ENCODE peak calls at places on chromosome 21, in eight cellular contexts. One of them, this sample, is unnamed.

GRCh38 chr21:37958493-37958892 is 42.2 kb upstream of the KCNJ6 start:
- DNase-seq in astrocyte of the cerebellum: no peak
- DNase-seq in neural crest cell: no peak
- DNase-seq in fibroblast of the aortic adventitia: no peak
- DNase-seq in adrenal gland: no peak
- DNase-seq in esophagus squamous epithelium: no peak
- DNase-seq in IMR-90: no peak
- DNase-seq in Calu3: no peak
- DNase-seq in this sample: no peak

GRCh38 chr21:36065497-36066036 is 4.3 kb upstream of the CBR1 start:
- DNase-seq in astrocyte of the cerebellum: no peak
- DNase-seq in neural crest cell: no peak
- DNase-seq in fibroblast of the aortic adventitia: peak
- DNase-seq in adrenal gland: no peak
- DNase-seq in esophagus squamous epithelium: no peak
- DNase-seq in IMR-90: peak
- DNase-seq in Calu3: no peak
- DNase-seq in this sample: no peak

GRCh38 chr21:16592399-16592798 is 862.6 kb downstream of the USP25 start:
- DNase-seq in astrocyte of the cerebellum: no peak
- DNase-seq in neural crest cell: no peak
- DNase-seq in fibroblast of the aortic adventitia: no peak
- DNase-seq in adrenal gland: no peak
- DNase-seq in esophagus squamous epithelium: no peak
- DNase-seq in IMR-90: no peak
- DNase-seq in Calu3: no peak
- DNase-seq in this sample: no peak

GRCh38 chr21:17454315-17455027 is 58.4 kb upstream of the CXADR start:
- DNase-seq in astrocyte of the cerebellum: peak
- DNase-seq in neural crest cell: peak
- DNase-seq in fibroblast of the aortic adventitia: peak
- DNase-seq in adrenal gland: peak
- DNase-seq in esophagus squamous epithelium: no peak
- DNase-seq in IMR-90: peak
- DNase-seq in Calu3: no peak
- DNase-seq in this sample: no peak

GRCh38 chr21:43203523-43204080 is 34.8 kb downstream of the CRYAA start:
- DNase-seq in astrocyte of the cerebellum: no peak
- DNase-seq in neural crest cell: no peak
- DNase-seq in fibroblast of the aortic adventitia: no peak
- DNase-seq in adrenal gland: peak
- DNase-seq in esophagus squamous epithelium: no peak
- DNase-seq in IMR-90: no peak
- DNase-seq in Calu3: no peak
- DNase-seq in this sample: no peak

GRCh38 chr21:34523019-34523418 is 11.0 kb upstream of the KCNE1 start:
- DNase-seq in astrocyte of the cerebellum: no peak
- DNase-seq in neural crest cell: no peak
- DNase-seq in fibroblast of the aortic adventitia: no peak
- DNase-seq in adrenal gland: no peak
- DNase-seq in esophagus squamous epithelium: no peak
- DNase-seq in IMR-90: no peak
- DNase-seq in Calu3: no peak
- DNase-seq in this sample: no peak

GRCh38 chr21:32207096-32207716 is 71.6 kb downstream of the MIS18A start:
- DNase-seq in astrocyte of the cerebellum: no peak
- DNase-seq in neural crest cell: no peak
- DNase-seq in fibroblast of the aortic adventitia: no peak
- DNase-seq in adrenal gland: no peak
- DNase-seq in esophagus squamous epithelium: no peak
- DNase-seq in IMR-90: no peak
- DNase-seq in Calu3: no peak
- DNase-seq in this sample: no peak

GRCh38 chr21:23401278-23401677 is 2206.0 kb downstream of the MRPL39 start:
- DNase-seq in astrocyte of the cerebellum: no peak
- DNase-seq in neural crest cell: no peak
- DNase-seq in fibroblast of the aortic adventitia: no peak
- DNase-seq in adrenal gland: no peak
- DNase-seq in esophagus squamous epithelium: no peak
- DNase-seq in IMR-90: no peak
- DNase-seq in Calu3: no peak
- DNase-seq in this sample: no peak

GRCh38 chr21:17775431-17776126 is 43.6 kb downstream of the C21orf91 start:
- DNase-seq in astrocyte of the cerebellum: no peak
- DNase-seq in neural crest cell: no peak
- DNase-seq in fibroblast of the aortic adventitia: no peak
- DNase-seq in adrenal gland: no peak
- DNase-seq in esophagus squamous epithelium: no peak
- DNase-seq in IMR-90: no peak
- DNase-seq in Calu3: no peak
- DNase-seq in this sample: peak

GRCh38 chr21:37348664-37349063 is 17.9 kb upstream of the DYRK1A start:
- DNase-seq in astrocyte of the cerebellum: no peak
- DNase-seq in neural crest cell: no peak
- DNase-seq in fibroblast of the aortic adventitia: peak
- DNase-seq in adrenal gland: no peak
- DNase-seq in esophagus squamous epithelium: no peak
- DNase-seq in IMR-90: no peak
- DNase-seq in Calu3: no peak
- DNase-seq in this sample: no peak

GRCh38 chr21:34592120-34592561 is 22.8 kb downstream of the RCAN1 start:
- DNase-seq in astrocyte of the cerebellum: no peak
- DNase-seq in neural crest cell: no peak
- DNase-seq in fibroblast of the aortic adventitia: peak
- DNase-seq in adrenal gland: no peak
- DNase-seq in esophagus squamous epithelium: no peak
- DNase-seq in IMR-90: peak
- DNase-seq in Calu3: no peak
- DNase-seq in this sample: no peak

GRCh38 chr21:36766511-36766910 is 67.6 kb downstream of the SIM2 start:
- DNase-seq in astrocyte of the cerebellum: no peak
- DNase-seq in neural crest cell: no peak
- DNase-seq in fibroblast of the aortic adventitia: no peak
- DNase-seq in adrenal gland: no peak
- DNase-seq in esophagus squamous epithelium: no peak
- DNase-seq in IMR-90: no peak
- DNase-seq in Calu3: no peak
- DNase-seq in this sample: no peak

GRCh38 chr21:36917487-36918158 is 48.8 kb downstream of the HLCS start:
- DNase-seq in astrocyte of the cerebellum: no peak
- DNase-seq in neural crest cell: no peak
- DNase-seq in fibroblast of the aortic adventitia: peak
- DNase-seq in adrenal gland: peak
- DNase-seq in esophagus squamous epithelium: no peak
- DNase-seq in IMR-90: peak
- DNase-seq in Calu3: peak
- DNase-seq in this sample: no peak

GRCh38 chr21:32386195-32386870 is 6.5 kb downstream of the URB1 start:
- DNase-seq in astrocyte of the cerebellum: no peak
- DNase-seq in neural crest cell: no peak
- DNase-seq in fibroblast of the aortic adventitia: no peak
- DNase-seq in adrenal gland: peak
- DNase-seq in esophagus squamous epithelium: no peak
- DNase-seq in IMR-90: no peak
- DNase-seq in Calu3: no peak
- DNase-seq in this sample: no peak

GRCh38 chr21:33754493-33754892 is 112.2 kb downstream of the ITSN1 start:
- DNase-seq in astrocyte of the cerebellum: no peak
- DNase-seq in neural crest cell: no peak
- DNase-seq in fibroblast of the aortic adventitia: no peak
- DNase-seq in adrenal gland: no peak
- DNase-seq in esophagus squamous epithelium: no peak
- DNase-seq in IMR-90: no peak
- DNase-seq in Calu3: no peak
- DNase-seq in this sample: no peak

GRCh38 chr21:16116798-16117197 is 387.0 kb downstream of the USP25 start:
- DNase-seq in astrocyte of the cerebellum: peak
- DNase-seq in neural crest cell: no peak
- DNase-seq in fibroblast of the aortic adventitia: peak
- DNase-seq in adrenal gland: no peak
- DNase-seq in esophagus squamous epithelium: no peak
- DNase-seq in IMR-90: peak
- DNase-seq in Calu3: no peak
- DNase-seq in this sample: no peak

GRCh38 chr21:36656138-36656537 is 42.8 kb upstream of the SIM2 start:
- DNase-seq in astrocyte of the cerebellum: no peak
- DNase-seq in neural crest cell: no peak
- DNase-seq in fibroblast of the aortic adventitia: no peak
- DNase-seq in adrenal gland: no peak
- DNase-seq in esophagus squamous epithelium: no peak
- DNase-seq in IMR-90: no peak
- DNase-seq in Calu3: peak
- DNase-seq in this sample: no peak

GRCh38 chr21:37207441-37208009 is 59.6 kb downstream of the VPS26C start:
- DNase-seq in astrocyte of the cerebellum: no peak
- DNase-seq in neural crest cell: no peak
- DNase-seq in fibroblast of the aortic adventitia: peak
- DNase-seq in adrenal gland: no peak
- DNase-seq in esophagus squamous epithelium: no peak
- DNase-seq in IMR-90: no peak
- DNase-seq in Calu3: peak
- DNase-seq in this sample: peak

GRCh38 chr21:37711294-37711844 is 204.9 kb downstream of the KCNJ6 start:
- DNase-seq in astrocyte of the cerebellum: no peak
- DNase-seq in neural crest cell: no peak
- DNase-seq in fibroblast of the aortic adventitia: no peak
- DNase-seq in adrenal gland: no peak
- DNase-seq in esophagus squamous epithelium: no peak
- DNase-seq in IMR-90: no peak
- DNase-seq in Calu3: no peak
- DNase-seq in this sample: no peak

GRCh38 chr21:36030581-36031189 is 29.6 kb downstream of the SETD4 start:
- DNase-seq in astrocyte of the cerebellum: no peak
- DNase-seq in neural crest cell: no peak
- DNase-seq in fibroblast of the aortic adventitia: peak
- DNase-seq in adrenal gland: no peak
- DNase-seq in esophagus squamous epithelium: no peak
- DNase-seq in IMR-90: peak
- DNase-seq in Calu3: no peak
- DNase-seq in this sample: no peak

GRCh38 chr21:22083899-22084298 is 1085.7 kb downstream of the NCAM2 start:
- DNase-seq in astrocyte of the cerebellum: no peak
- DNase-seq in neural crest cell: no peak
- DNase-seq in fibroblast of the aortic adventitia: no peak
- DNase-seq in adrenal gland: no peak
- DNase-seq in esophagus squamous epithelium: no peak
- DNase-seq in IMR-90: no peak
- DNase-seq in Calu3: no peak
- DNase-seq in this sample: no peak

GRCh38 chr21:16108561-16109070 is 378.8 kb downstream of the USP25 start:
- DNase-seq in astrocyte of the cerebellum: no peak
- DNase-seq in neural crest cell: no peak
- DNase-seq in fibroblast of the aortic adventitia: no peak
- DNase-seq in adrenal gland: no peak
- DNase-seq in esophagus squamous epithelium: no peak
- DNase-seq in IMR-90: no peak
- DNase-seq in Calu3: no peak
- DNase-seq in this sample: no peak

GRCh38 chr21:34987673-34988072 is 61.4 kb downstream of the RUNX1 start:
- DNase-seq in astrocyte of the cerebellum: no peak
- DNase-seq in neural crest cell: no peak
- DNase-seq in fibroblast of the aortic adventitia: no peak
- DNase-seq in adrenal gland: no peak
- DNase-seq in esophagus squamous epithelium: no peak
- DNase-seq in IMR-90: no peak
- DNase-seq in Calu3: no peak
- DNase-seq in this sample: no peak

GRCh38 chr21:40770435-40771055 is 76.4 kb downstream of the DSCAM start:
- DNase-seq in astrocyte of the cerebellum: no peak
- DNase-seq in neural crest cell: no peak
- DNase-seq in fibroblast of the aortic adventitia: no peak
- DNase-seq in adrenal gland: no peak
- DNase-seq in esophagus squamous epithelium: no peak
- DNase-seq in IMR-90: no peak
- DNase-seq in Calu3: no peak
- DNase-seq in this sample: no peak
- TF ChIP-seq CTCF in astrocyte of the cerebellum: no peak
- TF ChIP-seq CTCF in neural crest cell: no peak
- TF ChIP-seq CTCF in fibroblast of the aortic adventitia: no peak
- TF ChIP-seq CTCF in adrenal gland: no peak
- TF ChIP-seq CTCF in esophagus squamous epithelium: no peak
- TF ChIP-seq CTCF in IMR-90: no peak
- TF ChIP-seq CTCF in Calu3: no peak
- TF ChIP-seq CTCF in this sample: no peak

GRCh38 chr21:41663805-41664788 is 102.8 kb downstream of the RIPK4 start:
- DNase-seq in astrocyte of the cerebellum: no peak
- DNase-seq in neural crest cell: no peak
- DNase-seq in fibroblast of the aortic adventitia: no peak
- DNase-seq in adrenal gland: no peak
- DNase-seq in esophagus squamous epithelium: no peak
- DNase-seq in IMR-90: peak
- DNase-seq in Calu3: peak
- DNase-seq in this sample: no peak
- TF ChIP-seq CTCF in astrocyte of the cerebellum: no peak
- TF ChIP-seq CTCF in neural crest cell: no peak
- TF ChIP-seq CTCF in fibroblast of the aortic adventitia: no peak
- TF ChIP-seq CTCF in adrenal gland: no peak
- TF ChIP-seq CTCF in esophagus squamous epithelium: no peak
- TF ChIP-seq CTCF in IMR-90: no peak
- TF ChIP-seq CTCF in Calu3: no peak
- TF ChIP-seq CTCF in this sample: no peak

GRCh38 chr21:15022608-15023261 is 42.1 kb downstream of the NRIP1 start:
- DNase-seq in astrocyte of the cerebellum: no peak
- DNase-seq in neural crest cell: no peak
- DNase-seq in fibroblast of the aortic adventitia: peak
- DNase-seq in adrenal gland: no peak
- DNase-seq in esophagus squamous epithelium: no peak
- DNase-seq in IMR-90: peak
- DNase-seq in Calu3: no peak
- DNase-seq in this sample: no peak

GRCh38 chr21:15015622-15016471 is 49.0 kb downstream of the NRIP1 start:
- DNase-seq in astrocyte of the cerebellum: no peak
- DNase-seq in neural crest cell: no peak
- DNase-seq in fibroblast of the aortic adventitia: peak
- DNase-seq in adrenal gland: no peak
- DNase-seq in esophagus squamous epithelium: no peak
- DNase-seq in IMR-90: peak
- DNase-seq in Calu3: no peak
- DNase-seq in this sample: no peak

GRCh38 chr21:15020797-15021196 is 44.0 kb downstream of the NRIP1 start:
- DNase-seq in astrocyte of the cerebellum: no peak
- DNase-seq in neural crest cell: no peak
- DNase-seq in fibroblast of the aortic adventitia: no peak
- DNase-seq in adrenal gland: no peak
- DNase-seq in esophagus squamous epithelium: no peak
- DNase-seq in IMR-90: no peak
- DNase-seq in Calu3: no peak
- DNase-seq in this sample: no peak

GRCh38 chr21:15014220-15014619 is 50.6 kb downstream of the NRIP1 start:
- DNase-seq in astrocyte of the cerebellum: no peak
- DNase-seq in neural crest cell: no peak
- DNase-seq in fibroblast of the aortic adventitia: no peak
- DNase-seq in adrenal gland: no peak
- DNase-seq in esophagus squamous epithelium: no peak
- DNase-seq in IMR-90: peak
- DNase-seq in Calu3: no peak
- DNase-seq in this sample: no peak

GRCh38 chr21:15018382-15018781 is 46.4 kb downstream of the NRIP1 start:
- DNase-seq in astrocyte of the cerebellum: no peak
- DNase-seq in neural crest cell: no peak
- DNase-seq in fibroblast of the aortic adventitia: no peak
- DNase-seq in adrenal gland: no peak
- DNase-seq in esophagus squamous epithelium: no peak
- DNase-seq in IMR-90: no peak
- DNase-seq in Calu3: no peak
- DNase-seq in this sample: no peak
- TF ChIP-seq CTCF in astrocyte of the cerebellum: no peak
- TF ChIP-seq CTCF in neural crest cell: no peak
- TF ChIP-seq CTCF in fibroblast of the aortic adventitia: no peak
- TF ChIP-seq CTCF in adrenal gland: no peak
- TF ChIP-seq CTCF in esophagus squamous epithelium: no peak
- TF ChIP-seq CTCF in IMR-90: no peak
- TF ChIP-seq CTCF in Calu3: no peak
- TF ChIP-seq CTCF in this sample: no peak

GRCh38 chr21:29297483-29298347 is 1.0 kb upstream of the BACH1 start:
- DNase-seq in astrocyte of the cerebellum: no peak
- DNase-seq in neural crest cell: no peak
- DNase-seq in fibroblast of the aortic adventitia: no peak
- DNase-seq in adrenal gland: no peak
- DNase-seq in esophagus squamous epithelium: no peak
- DNase-seq in IMR-90: no peak
- DNase-seq in Calu3: no peak
- DNase-seq in this sample: no peak
- TF ChIP-seq CTCF in astrocyte of the cerebellum: no peak
- TF ChIP-seq CTCF in neural crest cell: no peak
- TF ChIP-seq CTCF in fibroblast of the aortic adventitia: no peak
- TF ChIP-seq CTCF in adrenal gland: no peak
- TF ChIP-seq CTCF in esophagus squamous epithelium: no peak
- TF ChIP-seq CTCF in IMR-90: no peak
- TF ChIP-seq CTCF in Calu3: no peak
- TF ChIP-seq CTCF in this sample: no peak

This sample was measured in activated B cell treated with CpG ODN at 0.5 μM for 24 hours.